ENCODE peak calls at places on chromosomes 11 and 22, in nine cellular contexts. V, P, Z, F, E, A, G, U and O are unnamed samples.

GRCh38 chr11:126317681-126318641 is 14.1 kb downstream of the DCPS start:
- ATAC-seq in V (peak; percentile 17), P (peak; percentile 39), Z (peak; percentile 61), F (peak; percentile 93), E (peak; percentile 32), A (peak; percentile 60), G (peak; percentile 92), U (peak; percentile 81), O (peak; percentile 95)

GRCh38 chr11:9711454-9712307 is 47.8 kb downstream of the SWAP70 start:
- ATAC-seq in V (no peak), P (no peak), Z (no peak), F (no peak), E (no peak), A (no peak), G (no peak), U (no peak), O (no peak)

GRCh38 chr11:113159967-113160621 is 154.3 kb upstream of the TTC12 start:
- ATAC-seq in V (no peak), P (no peak), Z (no peak), F (peak; percentile 72), E (no peak), A (no peak), G (peak; percentile 61), U (no peak), O (no peak)

GRCh38 chr11:107384136-107384535 is 73.5 kb downstream of the CWF19L2 start:
- ATAC-seq in V (no peak), P (no peak), Z (no peak), F (no peak), E (no peak), A (no peak), G (no peak), U (no peak), O (no peak)

GRCh38 chr11:123057604-123058305 is 4.2 kb downstream of the HSPA8 start:
- ATAC-seq in V (no peak), P (no peak), Z (no peak), F (no peak), E (no peak), A (no peak), G (no peak), U (no peak), O (no peak)

GRCh38 chr22:41636467-41636866 is 15.4 kb downstream of the XRCC6 start:
- ATAC-seq in V (peak; percentile 41), P (no peak), Z (no peak), F (peak; percentile 82), E (no peak), A (peak; percentile 60), G (peak; percentile 89), U (no peak), O (peak; percentile 57)

GRCh38 chr11:127601578-127601977 is 601.0 kb upstream of the KIRREL3 start:
- ATAC-seq in V (no peak), P (no peak), Z (no peak), F (no peak), E (no peak), A (no peak), G (no peak), U (no peak), O (no peak)

GRCh38 chr11:86440843-86441242 is 66.2 kb downstream of the CCDC81 start:
- ATAC-seq in V (no peak), P (no peak), Z (no peak), F (no peak), E (no peak), A (no peak), G (peak; percentile 22), U (no peak), O (no peak)

GRCh38 chr22:37068859-37069258 is 17.3 kb downstream of the KCTD17 start:
- ATAC-seq in V (no peak), P (peak; percentile 34), Z (no peak), F (no peak), E (no peak), A (no peak), G (no peak), U (peak; percentile 36), O (no peak)

GRCh38 chr11:66113132-66113856 is 43.2 kb downstream of the PACS1 start:
- ATAC-seq in V (peak; percentile 78), P (peak; percentile 27), Z (no peak), F (no peak), E (peak; percentile 17), A (peak; percentile 85), G (peak; percentile 13), U (peak; percentile 21), O (no peak)

GRCh38 chr11:883527-883926 is 27.1 kb downstream of the CHID1 start:
- ATAC-seq in V (no peak), P (no peak), Z (no peak), F (no peak), E (no peak), A (peak; percentile 12), G (no peak), U (no peak), O (no peak)

GRCh38 chr11:12331239-12331874 is 46.0 kb upstream of the PARVA start:
- ATAC-seq in V (peak; percentile 91), P (peak; percentile 29), Z (peak; percentile 37), F (peak; percentile 73), E (no peak), A (peak; percentile 75), G (peak; percentile 90), U (no peak), O (peak; percentile 79)

GRCh38 chr11:84501750-84502149 is 1125.4 kb downstream of the DLG2 start:
- ATAC-seq in V (no peak), P (no peak), Z (no peak), F (no peak), E (no peak), A (no peak), G (no peak), U (no peak), O (no peak)

GRCh38 chr11:100830978-100831732 is 144.1 kb downstream of the ARHGAP42 start:
- ATAC-seq in V (peak; percentile 45), P (no peak), Z (no peak), F (peak; percentile 75), E (no peak), A (peak; percentile 85), G (peak; percentile 81), U (no peak), O (peak; percentile 39)

GRCh38 chr22:30626413-30626812 is 9.2 kb upstream of the SLC35E4 start:
- ATAC-seq in V (peak; percentile 44), P (no peak), Z (no peak), F (no peak), E (no peak), A (no peak), G (no peak), U (no peak), O (no peak)